ENCODE peak calls at places on chromosomes 6 and 20, in six cellular contexts. M, T, R, W, H and L are unnamed samples.

GRCh38 chr20:3687655-3688054 is 5.8 kb upstream of the ADAM33 start:
- DNase-seq in M (peak), T (peak), R (no peak), W (peak), H (peak), L (no peak)

GRCh38 chr20:36575066-36575743 is 1.8 kb downstream of the TGIF2 start:
- DNase-seq in M (peak), T (peak), R (peak), W (peak), H (peak), L (peak)

GRCh38 chr6:3987072-3987471 is 91.9 kb downstream of the FAM217A start:
- DNase-seq in M (peak), T (no peak), R (no peak), W (peak), H (no peak), L (peak)

GRCh38 chr6:158654498-158654897 is 4.6 kb downstream of the SYTL3 start:
- DNase-seq in M (no peak), T (peak), R (no peak), W (no peak), H (no peak), L (no peak)

GRCh38 chr6:11265932-11266331 is 33.5 kb upstream of the NEDD9 start:
- DNase-seq in M (no peak), T (no peak), R (no peak), W (no peak), H (no peak), L (no peak)

GRCh38 chr20:10954137-10954840 is 280.5 kb upstream of the JAG1 start:
- DNase-seq in M (peak), T (peak), R (no peak), W (no peak), H (no peak), L (no peak)

GRCh38 chr6:6612308-6612707 is 23.8 kb downstream of the LY86 start:
- DNase-seq in M (no peak), T (no peak), R (no peak), W (no peak), H (no peak), L (no peak)

GRCh38 chr20:47126709-47127108 is 229.8 kb downstream of the ZMYND8 start:
- DNase-seq in M (no peak), T (no peak), R (no peak), W (no peak), H (no peak), L (no peak)

GRCh38 chr20:57393321-57394086 is 2.3 kb downstream of the RBM38 start:
- DNase-seq in M (no peak), T (no peak), R (no peak), W (no peak), H (no peak), L (no peak)

GRCh38 chr6:147508871-147509608 is 550 bp downstream of the SAMD5 start:
- DNase-seq in M (peak), T (no peak), R (peak), W (peak), H (peak), L (peak)

GRCh38 chr6:20213271-20213798 is 1.1 kb upstream of the MBOAT1 start:
- DNase-seq in M (no peak), T (no peak), R (no peak), W (no peak), H (no peak), L (no peak)

GRCh38 chr6:20757761-20758160 is 223.5 kb downstream of the CDKAL1 start:
- DNase-seq in M (peak), T (no peak), R (no peak), W (no peak), H (no peak), L (no peak)

GRCh38 chr20:24700166-24700860 is 230.9 kb downstream of the SYNDIG1 start:
- DNase-seq in M (no peak), T (no peak), R (peak), W (no peak), H (no peak), L (no peak)

GRCh38 chr6:30881392-30881986 is 2.8 kb upstream of the DDR1 start:
- DNase-seq in M (no peak), T (no peak), R (no peak), W (no peak), H (no peak), L (peak)

GRCh38 chr20:22584630-22584921 is 204 bp upstream of the FOXA2 start:
- DNase-seq in M (peak), T (peak), R (peak), W (no peak), H (no peak), L (peak)

GRCh38 chr6:52653151-52653550 is 17.8 kb upstream of the TMEM14A start:
- DNase-seq in M (no peak), T (no peak), R (no peak), W (no peak), H (no peak), L (no peak)

GRCh38 chr6:15368186-15368585 is 122.3 kb downstream of the JARID2 start:
- DNase-seq in M (no peak), T (no peak), R (no peak), W (no peak), H (no peak), L (no peak)

GRCh38 chr6:159106627-159107241 is 61.9 kb upstream of the TAGAP start:
- DNase-seq in M (peak), T (peak), R (peak), W (peak), H (peak), L (peak)

GRCh38 chr6:96522469-96523009 is 933 bp downstream of the UFL1 start:
- DNase-seq in M (peak), T (peak), R (no peak), W (peak), H (no peak), L (no peak)

GRCh38 chr6:149934249-149935156 is 7.3 kb upstream of the ULBP2 start:
- DNase-seq in M (peak), T (peak), R (peak), W (peak), H (peak), L (peak)

GRCh38 chr6:163329991-163330390 is 84.5 kb upstream of the QKI start:
- DNase-seq in M (no peak), T (no peak), R (no peak), W (peak), H (no peak), L (no peak)

GRCh38 chr20:42179768-42180167 is 561.6 kb upstream of the CHD6 start:
- DNase-seq in M (peak), T (no peak), R (peak), W (no peak), H (no peak), L (peak)

GRCh38 chr6:41719796-41720620 is 15.4 kb downstream of the TFEB start:
- DNase-seq in M (no peak), T (no peak), R (no peak), W (no peak), H (no peak), L (no peak)

GRCh38 chr6:84415068-84415467 is 187.6 kb upstream of the CEP162 start:
- DNase-seq in M (no peak), T (no peak), R (no peak), W (no peak), H (no peak), L (no peak)

GRCh38 chr6:30044630-30045029 is 16.4 kb upstream of the POLR1H start:
- DNase-seq in M (no peak), T (no peak), R (no peak), W (no peak), H (no peak), L (no peak)

GRCh38 chr20:45944965-45945677 is 10.6 kb downstream of the PCIF1 start:
- DNase-seq in M (no peak), T (no peak), R (no peak), W (no peak), H (no peak), L (no peak)

GRCh38 chr20:13649548-13649947 is 10.8 kb upstream of the TASP1 start:
- DNase-seq in M (no peak), T (no peak), R (peak), W (no peak), H (no peak), L (peak)

GRCh38 chr20:32539817-32540675 is 45.1 kb downstream of the NOL4L start:
- DNase-seq in M (no peak), T (peak), R (no peak), W (no peak), H (no peak), L (no peak)

GRCh38 chr6:13762648-13763441 is 51.2 kb upstream of the RANBP9 start:
- DNase-seq in M (no peak), T (no peak), R (no peak), W (no peak), H (no peak), L (no peak)
- TF ChIP-seq JUN in M (no peak), T (no peak), R (no peak), W (no peak), H (no peak), L (no peak)

GRCh38 chr6:39107641-39108040 is 7.3 kb downstream of the SAYSD1 start:
- DNase-seq in M (no peak), T (no peak), R (no peak), W (no peak), H (no peak), L (no peak)
- TF ChIP-seq JUN in M (no peak), T (no peak), R (no peak), W (no peak), H (no peak), L (no peak)

GRCh38 chr6:46410330-46410953 is 80.8 kb downstream of the RCAN2 start:
- DNase-seq in M (no peak), T (peak), R (no peak), W (peak), H (peak), L (no peak)
- TF ChIP-seq JUN in M (no peak), T (no peak), R (no peak), W (no peak), H (no peak), L (no peak)

DNA sequence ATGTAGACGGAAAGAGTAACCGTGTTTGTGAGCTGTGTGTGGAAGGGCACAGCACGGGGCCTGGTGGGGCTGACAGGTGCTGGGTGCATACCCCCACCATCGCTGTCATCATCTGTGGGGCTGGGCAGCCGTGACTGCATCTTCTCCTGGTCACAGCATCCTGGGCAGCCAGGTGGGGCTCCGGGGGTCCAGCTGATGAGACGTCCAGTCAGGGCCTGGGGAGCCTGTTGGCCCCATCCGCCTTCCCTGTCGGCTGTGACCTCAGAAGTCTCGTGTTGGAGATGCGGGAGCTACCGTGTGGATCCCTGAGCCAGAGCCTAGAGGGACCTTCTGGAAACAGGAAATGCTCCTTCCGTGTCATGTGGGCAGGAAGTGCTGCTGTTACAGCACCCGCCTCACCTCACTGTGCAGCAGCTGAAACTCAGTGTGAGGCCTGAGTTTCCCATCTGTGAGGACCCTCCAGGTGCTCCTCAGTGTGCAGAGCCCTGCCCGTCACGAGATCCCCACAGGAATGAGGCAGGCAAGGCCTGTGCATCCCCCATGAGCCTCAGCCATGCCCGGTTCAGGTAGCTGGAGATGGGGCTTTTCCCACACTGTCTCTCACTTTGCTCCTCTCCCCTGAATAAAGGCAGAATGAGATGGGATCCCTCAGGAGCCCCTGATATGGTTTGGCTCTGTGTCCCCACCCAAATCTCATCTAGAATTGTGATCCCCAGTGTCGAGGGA is 108.7 kb downstream of the ERMARD start:
- DNase-seq in M (no peak), T (no peak), R (peak), W (no peak), H (no peak), L (no peak)
- TF ChIP-seq JUN in M (no peak), T (no peak), R (no peak), W (no peak), H (no peak), L (no peak)